ENCODE peak calls at places on chromosome X, in five cellular contexts. P is K562, W is HCT116, F is A549, E is GM23338. I is an unnamed sample.

GRCh38 chrX:143536176-143536575 is 18.9 kb upstream of the SPANXN3 start:
- DNase-seq in E (no peak), W (no peak), F (no peak), P (no peak), I (no peak)

GRCh38 chrX:19886888-19887531 is 390 bp downstream of the SH3KBP1 start:
- DNase-seq in P (peak; percentile 15), F (peak; percentile 48), W (no peak), E (peak; percentile 19), I (no peak)

GRCh38 chrX:56800801-56801200 is 71.8 kb downstream of the NBDY start:
- DNase-seq in W (no peak), P (peak; percentile 16), E (no peak), F (no peak), I (no peak)

GRCh38 chrX:25968920-25969319 is 169.2 kb upstream of the MAGEB18 start:
- DNase-seq in F (no peak), W (no peak), P (peak; percentile 9), E (peak; percentile 76), I (no peak)

GRCh38 chrX:134294548-134294947 is 57.6 kb downstream of the CCDC160 start:
- DNase-seq in E (peak; percentile 17), F (no peak), W (no peak), P (peak; percentile 5), I (no peak)

GRCh38 chrX:53714580-53715335 is 28.2 kb upstream of the HUWE1 start:
- DNase-seq in P (peak; percentile 4), W (peak; percentile 4), F (no peak), E (peak; percentile 15), I (no peak)

GRCh38 chrX:113048896-113049295 is 208.3 kb upstream of the AMOT start:
- DNase-seq in W (no peak), E (no peak), F (no peak), P (no peak), I (no peak)

GRCh38 chrX:110786486-110786885 is 9.1 kb downstream of the CHRDL1 start:
- DNase-seq in P (no peak), F (no peak), E (no peak), W (no peak), I (no peak)

GRCh38 chrX:9885150-9885549 is 82.0 kb upstream of the CLDN34 start:
- DNase-seq in W (peak; percentile 16), E (peak; percentile 75), F (peak; percentile 58), P (peak; percentile 48), I (peak; percentile 20)

GRCh38 chrX:97132654-97133415 is 249.1 kb downstream of the RPA4 start:
- DNase-seq in P (no peak), F (no peak), E (no peak), W (no peak), I (no peak)

GRCh38 chrX:2707334-2707760 is 16.3 kb downstream of the CD99 start:
- DNase-seq in W (peak; percentile 64), E (peak; percentile 72), P (peak; percentile 19), F (peak; percentile 83), I (peak; percentile 50)

GRCh38 chrX:22399793-22400192 is 127.1 kb downstream of the CBLL2 start:
- DNase-seq in E (no peak), F (no peak), W (peak; percentile 57), P (no peak), I (no peak)

GRCh38 chrX:20680998-20681397 is 414.3 kb upstream of the RPS6KA3 start:
- DNase-seq in F (no peak), W (no peak), P (no peak), E (no peak), I (no peak)

GRCh38 chrX:48473718-48473990 is 2.3 kb upstream of the FTSJ1 start:
- DNase-seq in P (no peak), E (no peak), W (no peak), F (no peak), I (no peak)

GRCh38 chrX:12330841-12331240 is 192.6 kb downstream of the FRMPD4 start:
- DNase-seq in P (no peak), E (no peak), W (no peak), F (no peak), I (no peak)

GRCh38 chrX:135740683-135741149 is 27.3 kb downstream of the CT45A3 start:
- DNase-seq in P (peak; percentile 83), W (peak; percentile 6), F (peak; percentile 28), E (peak; percentile 78), I (no peak)

GRCh38 chrX:134625315-134625718 is 33.0 kb downstream of the PLAC1 start:
- DNase-seq in E (no peak), F (no peak), P (no peak), W (no peak), I (no peak)

GRCh38 chrX:136779346-136779781 is 1.4 kb downstream of the ARHGEF6 start:
- DNase-seq in W (no peak), E (no peak), F (no peak), P (no peak), I (no peak)

GRCh38 chrX:134849390-134849789 is 141.4 kb upstream of the SMIM10 start:
- DNase-seq in E (no peak), F (no peak), W (no peak), P (no peak), I (no peak)

GRCh38 chrX:34656842-34657780 is at the start of gene TMEM47:
- DNase-seq in P (peak; percentile 34), W (no peak), F (peak; percentile 40), E (peak; percentile 87), I (no peak)

GRCh38 chrX:9320940-9321339 is 143.9 kb upstream of the TBL1X start:
- DNase-seq in W (no peak), E (no peak), F (peak; percentile 30), P (no peak), I (no peak)

GRCh38 chrX:40166582-40166981 is 68.8 kb upstream of the BCOR start:
- DNase-seq in E (peak; percentile 29), W (no peak), P (no peak), F (no peak), I (no peak)

GRCh38 chrX:3230496-3230895 is 116.0 kb downstream of the MXRA5 start:
- DNase-seq in F (no peak), P (no peak), E (no peak), W (no peak), I (no peak)

GRCh38 chrX:107654778-107655761 is 26.8 kb downstream of the PRPS1 start:
- DNase-seq in P (peak; percentile 75), E (peak; percentile 90), W (peak; percentile 34), F (no peak), I (no peak)
- TF ChIP-seq REST in P (no peak), E (no peak), W (no peak), F (no peak), I (no peak)

GRCh38 chrX:105765691-105766090 is 56.6 kb upstream of the NRK start:
- DNase-seq in P (no peak), F (no peak), E (peak; percentile 1), W (no peak), I (no peak)
- H3K4me1 ChIP-seq in P (no peaks in the 10 kb centered on the region), F (no peaks in the 10 kb centered on the region), E (no peaks in the 10 kb centered on the region), W (no peaks in the 10 kb centered on the region), I (no peaks in the 10 kb centered on the region)

GRCh38 chrX:103710609-103711008 is at the start of gene TMEM31:
- DNase-seq in P (no peak), W (no peak), E (no peak), F (no peak), I (no peak)

GRCh38 chrX:103699243-103699642 is 11.5 kb upstream of the TMEM31 start:
- DNase-seq in P (no peak), W (no peak), E (no peak), F (no peak), I (no peak)

GRCh38 chrX:103704863-103705262 is 5.8 kb upstream of the TMEM31 start:
- DNase-seq in F (no peak), E (no peak), P (no peak), W (no peak), I (no peak)
- H3K27ac ChIP-seq in F (no peak overlapping the region), E (no peak overlapping the region), P (no peak overlapping the region), W (no peak overlapping the region), I (no peak overlapping the region)

GRCh38 chrX:41599507-41599906 is 89.3 kb upstream of the GPR34 start:
- DNase-seq in E (no peak), W (no peak), P (no peak), F (no peak), I (no peak)
- TF ChIP-seq REST in E (no peak), W (no peak), P (no peak), F (no peak), I (no peak)